ENCODE peak calls at places on chromosomes 11 and 22, in nine cellular contexts. One of them, this sample, is unnamed.

GRCh38 chr22:42434748-42435425 is 2.7 kb upstream of the NFAM1 start:
- DNase-seq in ovary: no peak
- DNase-seq in RPMI8226: no peak
- DNase-seq in NT2/D1: no peak
- DNase-seq in A172: no peak
- DNase-seq in NCI-H1092 treated with DMSO at 0.1 percent for 48 hours: peak
- DNase-seq in Panc1: no peak
- DNase-seq in DMS153: peak
- DNase-seq in upper lobe of right lung: no peak
- DNase-seq in this sample: no peak

GRCh38 chr11:82546556-82547162 is 187.0 kb downstream of the FAM181B start:
- DNase-seq in RPMI8226: no peak
- DNase-seq in NT2/D1: no peak
- DNase-seq in A172: no peak
- DNase-seq in ovary: no peak
- DNase-seq in Panc1: no peak
- DNase-seq in DMS153: no peak
- DNase-seq in upper lobe of right lung: no peak
- DNase-seq in NCI-H1092 treated with DMSO at 0.1 percent for 48 hours: no peak
- DNase-seq in this sample: no peak

GRCh38 chr22:39429916-39430575 is 26.8 kb upstream of the MGAT3 start:
- DNase-seq in NT2/D1: no peak
- DNase-seq in A172: no peak
- DNase-seq in RPMI8226: no peak
- DNase-seq in NCI-H1092 treated with DMSO at 0.1 percent for 48 hours: no peak
- DNase-seq in ovary: no peak
- DNase-seq in upper lobe of right lung: no peak
- DNase-seq in DMS153: no peak
- DNase-seq in Panc1: no peak
- DNase-seq in this sample: no peak

GRCh38 chr11:995752-996420 is 40.6 kb downstream of the MUC6 start:
- DNase-seq in upper lobe of right lung: no peak
- DNase-seq in RPMI8226: no peak
- DNase-seq in DMS153: no peak
- DNase-seq in Panc1: no peak
- DNase-seq in ovary: no peak
- DNase-seq in NT2/D1: no peak
- DNase-seq in A172: no peak
- DNase-seq in NCI-H1092 treated with DMSO at 0.1 percent for 48 hours: peak
- DNase-seq in this sample: no peak

GRCh38 chr22:49933236-49933921 is 14.9 kb downstream of the CRELD2 start:
- DNase-seq in A172: no peak
- DNase-seq in Panc1: no peak
- DNase-seq in DMS153: no peak
- DNase-seq in NCI-H1092 treated with DMSO at 0.1 percent for 48 hours: no peak
- DNase-seq in NT2/D1: no peak
- DNase-seq in ovary: peak
- DNase-seq in RPMI8226: peak
- DNase-seq in upper lobe of right lung: peak
- DNase-seq in this sample: no peak

GRCh38 chr11:78784321-78785061 is 209.8 kb upstream of the NARS2 start:
- DNase-seq in DMS153: no peak
- DNase-seq in RPMI8226: no peak
- DNase-seq in A172: peak
- DNase-seq in Panc1: no peak
- DNase-seq in NT2/D1: no peak
- DNase-seq in ovary: no peak
- DNase-seq in upper lobe of right lung: no peak
- DNase-seq in NCI-H1092 treated with DMSO at 0.1 percent for 48 hours: no peak
- DNase-seq in this sample: peak

GRCh38 chr11:746289-747175 is 732 bp upstream of the TALDO1 start:
- DNase-seq in RPMI8226: peak
- DNase-seq in ovary: no peak
- DNase-seq in DMS153: no peak
- DNase-seq in upper lobe of right lung: no peak
- DNase-seq in NCI-H1092 treated with DMSO at 0.1 percent for 48 hours: peak
- DNase-seq in A172: peak
- DNase-seq in Panc1: no peak
- DNase-seq in NT2/D1: no peak
- DNase-seq in this sample: peak

GRCh38 chr11:87466228-87466627 is 428.5 kb downstream of the TMEM135 start:
- DNase-seq in RPMI8226: no peak
- DNase-seq in ovary: no peak
- DNase-seq in Panc1: no peak
- DNase-seq in NCI-H1092 treated with DMSO at 0.1 percent for 48 hours: no peak
- DNase-seq in upper lobe of right lung: no peak
- DNase-seq in DMS153: no peak
- DNase-seq in A172: no peak
- DNase-seq in NT2/D1: no peak
- DNase-seq in this sample: no peak

GRCh38 chr11:131201674-131202073 is 168.7 kb upstream of the NTM start:
- DNase-seq in upper lobe of right lung: no peak
- DNase-seq in DMS153: no peak
- DNase-seq in A172: no peak
- DNase-seq in Panc1: no peak
- DNase-seq in RPMI8226: no peak
- DNase-seq in NCI-H1092 treated with DMSO at 0.1 percent for 48 hours: no peak
- DNase-seq in NT2/D1: no peak
- DNase-seq in ovary: no peak
- DNase-seq in this sample: no peak

GRCh38 chr22:30922151-30922611 is 46.4 kb downstream of the MORC2 start:
- DNase-seq in A172: no peak
- DNase-seq in NT2/D1: no peak
- DNase-seq in Panc1: peak
- DNase-seq in ovary: peak
- DNase-seq in NCI-H1092 treated with DMSO at 0.1 percent for 48 hours: no peak
- DNase-seq in RPMI8226: peak
- DNase-seq in upper lobe of right lung: peak
- DNase-seq in DMS153: no peak
- DNase-seq in this sample: no peak

GRCh38 chr22:27842994-27843431 is 41.5 kb upstream of the MN1 start:
- DNase-seq in NT2/D1: no peak
- DNase-seq in A172: no peak
- DNase-seq in ovary: no peak
- DNase-seq in RPMI8226: no peak
- DNase-seq in NCI-H1092 treated with DMSO at 0.1 percent for 48 hours: no peak
- DNase-seq in Panc1: no peak
- DNase-seq in upper lobe of right lung: no peak
- DNase-seq in DMS153: no peak
- DNase-seq in this sample: no peak

GRCh38 chr11:7612661-7613393 is 60.5 kb downstream of the CYB5R2 start:
- DNase-seq in ovary: no peak
- DNase-seq in Panc1: no peak
- DNase-seq in NCI-H1092 treated with DMSO at 0.1 percent for 48 hours: no peak
- DNase-seq in NT2/D1: peak
- DNase-seq in DMS153: no peak
- DNase-seq in upper lobe of right lung: no peak
- DNase-seq in A172: no peak
- DNase-seq in RPMI8226: no peak
- DNase-seq in this sample: no peak

GRCh38 chr11:19832901-19833300 is 120.3 kb downstream of the NAV2 start:
- DNase-seq in RPMI8226: no peak
- DNase-seq in A172: no peak
- DNase-seq in ovary: no peak
- DNase-seq in DMS153: no peak
- DNase-seq in upper lobe of right lung: no peak
- DNase-seq in NT2/D1: no peak
- DNase-seq in NCI-H1092 treated with DMSO at 0.1 percent for 48 hours: no peak
- DNase-seq in Panc1: no peak
- DNase-seq in this sample: no peak

GRCh38 chr11:76830639-76831312 is 29.9 kb upstream of the ACER3 start:
- DNase-seq in NT2/D1: no peak
- DNase-seq in DMS153: no peak
- DNase-seq in ovary: no peak
- DNase-seq in Panc1: no peak
- DNase-seq in A172: peak
- DNase-seq in RPMI8226: no peak
- DNase-seq in NCI-H1092 treated with DMSO at 0.1 percent for 48 hours: no peak
- DNase-seq in upper lobe of right lung: no peak
- DNase-seq in this sample: no peak

GRCh38 chr22:41857160-41857859 is 24.4 kb downstream of the SREBF2 start:
- DNase-seq in DMS153: peak
- DNase-seq in RPMI8226: peak
- DNase-seq in Panc1: peak
- DNase-seq in upper lobe of right lung: no peak
- DNase-seq in NCI-H1092 treated with DMSO at 0.1 percent for 48 hours: no peak
- DNase-seq in NT2/D1: peak
- DNase-seq in ovary: no peak
- DNase-seq in A172: peak
- DNase-seq in this sample: peak

GRCh38 chr22:22820626-22821025 is 67.0 kb upstream of the IGLL5 start:
- DNase-seq in A172: no peak
- DNase-seq in NCI-H1092 treated with DMSO at 0.1 percent for 48 hours: no peak
- DNase-seq in Panc1: no peak
- DNase-seq in upper lobe of right lung: no peak
- DNase-seq in ovary: no peak
- DNase-seq in NT2/D1: no peak
- DNase-seq in DMS153: no peak
- DNase-seq in RPMI8226: no peak
- DNase-seq in this sample: no peak

GRCh38 chr22:44620129-44620840 is 81.7 kb upstream of the PRR5 start:
- DNase-seq in ovary: peak
- DNase-seq in A172: no peak
- DNase-seq in upper lobe of right lung: no peak
- DNase-seq in NT2/D1: peak
- DNase-seq in RPMI8226: peak
- DNase-seq in DMS153: peak
- DNase-seq in Panc1: no peak
- DNase-seq in NCI-H1092 treated with DMSO at 0.1 percent for 48 hours: no peak
- DNase-seq in this sample: no peak

GRCh38 chr11:61541568-61541967 is 33.0 kb downstream of the LRRC10B start:
- DNase-seq in DMS153: peak
- DNase-seq in upper lobe of right lung: no peak
- DNase-seq in NCI-H1092 treated with DMSO at 0.1 percent for 48 hours: peak
- DNase-seq in ovary: no peak
- DNase-seq in A172: peak
- DNase-seq in RPMI8226: peak
- DNase-seq in Panc1: no peak
- DNase-seq in NT2/D1: peak
- DNase-seq in this sample: peak

GRCh38 chr11:34904421-34904950 is 11.7 kb downstream of the APIP start:
- DNase-seq in NT2/D1: no peak
- DNase-seq in A172: no peak
- DNase-seq in NCI-H1092 treated with DMSO at 0.1 percent for 48 hours: no peak
- DNase-seq in upper lobe of right lung: no peak
- DNase-seq in Panc1: no peak
- DNase-seq in DMS153: peak
- DNase-seq in ovary: no peak
- DNase-seq in RPMI8226: no peak
- DNase-seq in this sample: no peak